ENCODE peak calls at places on chromosomes 3 and 15, in eight cellular contexts. One of them, this sample, is unnamed.

GRCh38 chr15:50996641-50997040 is 88.2 kb downstream of the AP4E1 start:
- DNase-seq in endothelial cell: no peak
- DNase-seq in upper lobe of right lung: no peak
- DNase-seq in left ventricle myocardium inferior: no peak
- DNase-seq in cardiac fibroblast: peak
- DNase-seq in Calu3: no peak
- DNase-seq in upper lobe of left lung: no peak
- DNase-seq in brain microvascular endothelial cell: no peak
- DNase-seq in this sample: no peak

GRCh38 chr15:93042691-93043378 is 46.2 kb downstream of the RGMA start:
- DNase-seq in endothelial cell: no peak
- DNase-seq in upper lobe of right lung: peak
- DNase-seq in left ventricle myocardium inferior: no peak
- DNase-seq in cardiac fibroblast: no peak
- DNase-seq in Calu3: no peak
- DNase-seq in upper lobe of left lung: no peak
- DNase-seq in brain microvascular endothelial cell: no peak
- DNase-seq in this sample: no peak

GRCh38 chr3:195821403-195822130 is 9.8 kb upstream of the MUC4 start:
- DNase-seq in endothelial cell: no peak
- DNase-seq in upper lobe of right lung: no peak
- DNase-seq in left ventricle myocardium inferior: no peak
- DNase-seq in cardiac fibroblast: no peak
- DNase-seq in Calu3: peak
- DNase-seq in upper lobe of left lung: peak
- DNase-seq in brain microvascular endothelial cell: no peak
- DNase-seq in this sample: no peak

GRCh38 chr15:63494406-63494805 is 10.0 kb upstream of the USP3 start:
- DNase-seq in endothelial cell: no peak
- DNase-seq in upper lobe of right lung: no peak
- DNase-seq in left ventricle myocardium inferior: no peak
- DNase-seq in cardiac fibroblast: no peak
- DNase-seq in Calu3: no peak
- DNase-seq in upper lobe of left lung: no peak
- DNase-seq in brain microvascular endothelial cell: no peak
- DNase-seq in this sample: no peak

GRCh38 chr3:37628711-37629301 is 232.9 kb upstream of the CTDSPL start:
- DNase-seq in endothelial cell: no peak
- DNase-seq in upper lobe of right lung: no peak
- DNase-seq in left ventricle myocardium inferior: no peak
- DNase-seq in cardiac fibroblast: peak
- DNase-seq in Calu3: no peak
- DNase-seq in upper lobe of left lung: no peak
- DNase-seq in brain microvascular endothelial cell: no peak
- DNase-seq in this sample: no peak

GRCh38 chr3:136149569-136150136 is 46.5 kb downstream of the MSL2 start:
- DNase-seq in endothelial cell: no peak
- DNase-seq in upper lobe of right lung: no peak
- DNase-seq in left ventricle myocardium inferior: no peak
- DNase-seq in cardiac fibroblast: peak
- DNase-seq in Calu3: no peak
- DNase-seq in upper lobe of left lung: no peak
- DNase-seq in brain microvascular endothelial cell: peak
- DNase-seq in this sample: no peak

GRCh38 chr15:101148166-101148880 is 103.5 kb downstream of the CHSY1 start:
- DNase-seq in endothelial cell: no peak
- DNase-seq in upper lobe of right lung: no peak
- DNase-seq in left ventricle myocardium inferior: no peak
- DNase-seq in cardiac fibroblast: no peak
- DNase-seq in Calu3: no peak
- DNase-seq in upper lobe of left lung: no peak
- DNase-seq in brain microvascular endothelial cell: no peak
- DNase-seq in this sample: no peak

GRCh38 chr3:52671676-52672075 is 14.0 kb downstream of the PBRM1 start:
- DNase-seq in endothelial cell: no peak
- DNase-seq in upper lobe of right lung: no peak
- DNase-seq in left ventricle myocardium inferior: no peak
- DNase-seq in cardiac fibroblast: no peak
- DNase-seq in Calu3: no peak
- DNase-seq in upper lobe of left lung: no peak
- DNase-seq in brain microvascular endothelial cell: no peak
- DNase-seq in this sample: no peak

GRCh38 chr3:55629432-55629831 is 142.3 kb upstream of the WNT5A start:
- DNase-seq in endothelial cell: no peak
- DNase-seq in upper lobe of right lung: peak
- DNase-seq in left ventricle myocardium inferior: peak
- DNase-seq in cardiac fibroblast: peak
- DNase-seq in Calu3: no peak
- DNase-seq in upper lobe of left lung: peak
- DNase-seq in brain microvascular endothelial cell: peak
- DNase-seq in this sample: no peak

GRCh38 chr15:76059320-76060097 is at the start of gene TMEM266:
- DNase-seq in endothelial cell: peak
- DNase-seq in upper lobe of right lung: peak
- DNase-seq in left ventricle myocardium inferior: peak
- DNase-seq in cardiac fibroblast: no peak
- DNase-seq in Calu3: peak
- DNase-seq in upper lobe of left lung: peak
- DNase-seq in brain microvascular endothelial cell: no peak
- DNase-seq in this sample: peak

GRCh38 chr15:50458301-50458700 is 34.1 kb downstream of the USP8 start:
- DNase-seq in endothelial cell: no peak
- DNase-seq in upper lobe of right lung: no peak
- DNase-seq in left ventricle myocardium inferior: no peak
- DNase-seq in cardiac fibroblast: no peak
- DNase-seq in Calu3: no peak
- DNase-seq in upper lobe of left lung: no peak
- DNase-seq in brain microvascular endothelial cell: no peak
- DNase-seq in this sample: no peak

GRCh38 chr15:71072423-71072822 is 42.8 kb upstream of the THSD4 start:
- DNase-seq in endothelial cell: no peak
- DNase-seq in upper lobe of right lung: no peak
- DNase-seq in left ventricle myocardium inferior: no peak
- DNase-seq in cardiac fibroblast: no peak
- DNase-seq in Calu3: no peak
- DNase-seq in upper lobe of left lung: no peak
- DNase-seq in brain microvascular endothelial cell: no peak
- DNase-seq in this sample: no peak

GRCh38 chr15:71066983-71067382 is 48.3 kb upstream of the THSD4 start:
- DNase-seq in endothelial cell: no peak
- DNase-seq in upper lobe of right lung: no peak
- DNase-seq in left ventricle myocardium inferior: no peak
- DNase-seq in cardiac fibroblast: peak
- DNase-seq in Calu3: no peak
- DNase-seq in upper lobe of left lung: no peak
- DNase-seq in brain microvascular endothelial cell: peak
- DNase-seq in this sample: no peak

GRCh38 chr15:71071529-71071928 is 43.7 kb upstream of the THSD4 start:
- DNase-seq in endothelial cell: no peak
- DNase-seq in upper lobe of right lung: no peak
- DNase-seq in left ventricle myocardium inferior: no peak
- DNase-seq in cardiac fibroblast: no peak
- DNase-seq in Calu3: no peak
- DNase-seq in upper lobe of left lung: no peak
- DNase-seq in brain microvascular endothelial cell: no peak
- DNase-seq in this sample: no peak

DNA sequence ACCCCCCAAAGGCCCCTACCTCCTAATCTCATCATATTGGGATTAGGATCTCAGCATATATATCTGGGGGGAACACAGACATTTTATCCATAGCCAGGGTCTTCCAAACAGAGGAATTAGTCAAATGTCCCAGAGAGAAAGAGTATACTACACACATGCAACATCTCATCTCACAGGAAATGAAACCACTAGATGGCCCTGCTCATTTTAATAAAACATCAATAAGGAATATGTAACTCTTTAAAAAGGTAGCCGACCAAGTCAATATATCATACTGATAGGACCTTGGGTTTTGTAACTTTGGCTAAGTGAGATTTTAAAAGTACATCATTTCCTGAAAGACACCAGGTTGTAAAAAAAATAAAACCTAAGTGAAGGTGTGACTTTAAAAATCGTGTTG is 45.6 kb upstream of the THSD4 start:
- DNase-seq in endothelial cell: no peak
- DNase-seq in upper lobe of right lung: no peak
- DNase-seq in left ventricle myocardium inferior: no peak
- DNase-seq in cardiac fibroblast: no peak
- DNase-seq in Calu3: no peak
- DNase-seq in upper lobe of left lung: no peak
- DNase-seq in brain microvascular endothelial cell: no peak
- DNase-seq in this sample: no peak
- TF ChIP-seq CTCF in endothelial cell: no peak
- TF ChIP-seq CTCF in upper lobe of right lung: no peak
- TF ChIP-seq CTCF in left ventricle myocardium inferior: no peak
- TF ChIP-seq CTCF in cardiac fibroblast: no peak
- TF ChIP-seq CTCF in Calu3: no peak
- TF ChIP-seq CTCF in upper lobe of left lung: no peak
- TF ChIP-seq CTCF in brain microvascular endothelial cell: no peak
- TF ChIP-seq CTCF in this sample: no peak

GRCh38 chr3:39125837-39126500 is 18.5 kb downstream of the TTC21A start:
- DNase-seq in endothelial cell: no peak
- DNase-seq in upper lobe of right lung: no peak
- DNase-seq in left ventricle myocardium inferior: no peak
- DNase-seq in cardiac fibroblast: peak
- DNase-seq in Calu3: peak
- DNase-seq in upper lobe of left lung: no peak
- DNase-seq in brain microvascular endothelial cell: no peak
- DNase-seq in this sample: no peak

GRCh38 chr3:39127296-39127906 is 19.9 kb downstream of the TTC21A start:
- DNase-seq in endothelial cell: no peak
- DNase-seq in upper lobe of right lung: no peak
- DNase-seq in left ventricle myocardium inferior: no peak
- DNase-seq in cardiac fibroblast: no peak
- DNase-seq in Calu3: no peak
- DNase-seq in upper lobe of left lung: no peak
- DNase-seq in brain microvascular endothelial cell: no peak
- DNase-seq in this sample: no peak

GRCh38 chr3:39122811-39123210 is 15.3 kb downstream of the TTC21A start:
- DNase-seq in endothelial cell: no peak
- DNase-seq in upper lobe of right lung: no peak
- DNase-seq in left ventricle myocardium inferior: no peak
- DNase-seq in cardiac fibroblast: no peak
- DNase-seq in Calu3: no peak
- DNase-seq in upper lobe of left lung: no peak
- DNase-seq in brain microvascular endothelial cell: no peak
- DNase-seq in this sample: no peak

GRCh38 chr3:39126532-39127071 is 19.1 kb downstream of the TTC21A start:
- DNase-seq in endothelial cell: peak
- DNase-seq in upper lobe of right lung: no peak
- DNase-seq in left ventricle myocardium inferior: no peak
- DNase-seq in cardiac fibroblast: peak
- DNase-seq in Calu3: peak
- DNase-seq in upper lobe of left lung: peak
- DNase-seq in brain microvascular endothelial cell: peak
- DNase-seq in this sample: no peak

GRCh38 chr3:39124876-39125836 is 17.7 kb downstream of the TTC21A start:
- DNase-seq in endothelial cell: no peak
- DNase-seq in upper lobe of right lung: no peak
- DNase-seq in left ventricle myocardium inferior: no peak
- DNase-seq in cardiac fibroblast: peak
- DNase-seq in Calu3: peak
- DNase-seq in upper lobe of left lung: peak
- DNase-seq in brain microvascular endothelial cell: no peak
- DNase-seq in this sample: no peak
- TF ChIP-seq CTCF in endothelial cell: no peak
- TF ChIP-seq CTCF in upper lobe of right lung: peak
- TF ChIP-seq CTCF in left ventricle myocardium inferior: peak
- TF ChIP-seq CTCF in cardiac fibroblast: peak
- TF ChIP-seq CTCF in Calu3: no peak
- TF ChIP-seq CTCF in upper lobe of left lung: peak
- TF ChIP-seq CTCF in brain microvascular endothelial cell: peak
- TF ChIP-seq CTCF in this sample: no peak

DNA sequence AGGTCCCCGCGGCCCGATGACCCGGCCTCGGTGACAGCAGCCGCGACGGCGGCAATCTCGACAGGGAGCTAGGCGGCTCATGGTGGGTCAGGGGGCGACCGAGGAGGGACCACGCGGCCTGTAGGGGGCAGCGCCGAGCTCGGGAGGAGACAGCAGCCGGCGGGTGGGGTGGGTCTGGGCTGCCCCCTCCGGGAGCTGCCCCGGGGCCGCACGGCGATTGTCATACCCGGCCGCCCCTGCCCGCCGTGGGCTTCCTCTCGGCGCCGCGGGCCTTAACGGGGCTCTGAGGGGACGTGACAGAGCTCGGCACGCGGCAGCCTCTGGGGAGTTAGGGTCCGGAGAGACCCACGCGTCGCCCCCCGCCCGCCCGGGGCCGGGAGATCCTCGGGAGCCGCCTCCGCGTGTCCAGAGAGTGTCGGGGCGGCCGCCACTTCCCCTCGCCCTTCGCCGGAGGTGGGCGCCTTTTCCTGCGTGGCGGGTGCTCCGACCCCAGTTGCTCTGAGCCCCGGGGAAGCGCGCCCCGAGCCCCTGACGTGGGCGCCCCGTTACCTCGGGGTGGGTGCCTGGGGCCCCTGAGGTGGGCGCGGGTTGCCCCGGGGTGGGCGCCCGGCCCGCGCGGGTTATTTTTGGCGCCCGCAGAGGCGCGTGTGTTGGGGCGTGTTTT is 539 bp upstream of the PLCL2 start:
- DNase-seq in endothelial cell: peak
- DNase-seq in upper lobe of right lung: peak
- DNase-seq in left ventricle myocardium inferior: peak
- DNase-seq in cardiac fibroblast: peak
- DNase-seq in Calu3: peak
- DNase-seq in upper lobe of left lung: peak
- DNase-seq in brain microvascular endothelial cell: no peak
- DNase-seq in this sample: peak
- TF ChIP-seq CTCF in endothelial cell: peak
- TF ChIP-seq CTCF in upper lobe of right lung: peak
- TF ChIP-seq CTCF in left ventricle myocardium inferior: peak
- TF ChIP-seq CTCF in cardiac fibroblast: peak
- TF ChIP-seq CTCF in Calu3: no peak
- TF ChIP-seq CTCF in upper lobe of left lung: peak
- TF ChIP-seq CTCF in brain microvascular endothelial cell: peak
- TF ChIP-seq CTCF in this sample: peak

GRCh38 chr3:128009952-128010846 is 42.0 kb upstream of the SEC61A1 start:
- DNase-seq in endothelial cell: no peak
- DNase-seq in upper lobe of right lung: no peak
- DNase-seq in left ventricle myocardium inferior: no peak
- DNase-seq in cardiac fibroblast: peak
- DNase-seq in Calu3: no peak
- DNase-seq in upper lobe of left lung: no peak
- DNase-seq in brain microvascular endothelial cell: no peak
- DNase-seq in this sample: no peak

GRCh38 chr3:128012050-128012449 is 40.2 kb upstream of the SEC61A1 start:
- DNase-seq in endothelial cell: no peak
- DNase-seq in upper lobe of right lung: no peak
- DNase-seq in left ventricle myocardium inferior: no peak
- DNase-seq in cardiac fibroblast: no peak
- DNase-seq in Calu3: no peak
- DNase-seq in upper lobe of left lung: no peak
- DNase-seq in brain microvascular endothelial cell: no peak
- DNase-seq in this sample: no peak

GRCh38 chr3:128014548-128014947 is 37.7 kb upstream of the SEC61A1 start:
- DNase-seq in endothelial cell: no peak
- DNase-seq in upper lobe of right lung: no peak
- DNase-seq in left ventricle myocardium inferior: no peak
- DNase-seq in cardiac fibroblast: no peak
- DNase-seq in Calu3: no peak
- DNase-seq in upper lobe of left lung: no peak
- DNase-seq in brain microvascular endothelial cell: no peak
- DNase-seq in this sample: no peak

GRCh38 chr3:128006471-128007424 is 45.5 kb upstream of the SEC61A1 start:
- DNase-seq in endothelial cell: no peak
- DNase-seq in upper lobe of right lung: no peak
- DNase-seq in left ventricle myocardium inferior: no peak
- DNase-seq in cardiac fibroblast: peak
- DNase-seq in Calu3: no peak
- DNase-seq in upper lobe of left lung: no peak
- DNase-seq in brain microvascular endothelial cell: no peak
- DNase-seq in this sample: no peak

GRCh38 chr3:128011140-128011539 is 41.1 kb upstream of the SEC61A1 start:
- DNase-seq in endothelial cell: peak
- DNase-seq in upper lobe of right lung: peak
- DNase-seq in left ventricle myocardium inferior: no peak
- DNase-seq in cardiac fibroblast: peak
- DNase-seq in Calu3: peak
- DNase-seq in upper lobe of left lung: peak
- DNase-seq in brain microvascular endothelial cell: peak
- DNase-seq in this sample: no peak
- TF ChIP-seq CTCF in endothelial cell: no peak
- TF ChIP-seq CTCF in upper lobe of right lung: peak
- TF ChIP-seq CTCF in left ventricle myocardium inferior: peak
- TF ChIP-seq CTCF in cardiac fibroblast: peak
- TF ChIP-seq CTCF in Calu3: peak
- TF ChIP-seq CTCF in upper lobe of left lung: peak
- TF ChIP-seq CTCF in brain microvascular endothelial cell: peak
- TF ChIP-seq CTCF in this sample: no peak